ENCODE peak calls at places on chromosomes 6 and 20, in seven cellular contexts. G, L, O, I, N, P and F are unnamed samples.

GRCh38 chr20:32449057-32449889 is 91.1 kb downstream of the ASXL1 start:
- DNase-seq in O (no peak), P (no peak), N (no peak), I (no peak), L (peak), G (no peak), F (no peak)

GRCh38 chr6:13886949-13887348 is 37.8 kb upstream of the RNF182 start:
- DNase-seq in G (no peak), O (no peak), I (no peak), P (no peak), N (no peak), L (no peak), F (no peak)

GRCh38 chr6:126524927-126525326 is 185.0 kb downstream of the CENPW start:
- DNase-seq in L (no peak), P (no peak), I (no peak), O (no peak), N (no peak), G (no peak), F (no peak)

GRCh38 chr6:159760602-159761057 is 1.2 kb upstream of the ACAT2 start:
- DNase-seq in G (no peak), L (no peak), P (no peak), O (no peak), I (no peak), N (no peak), F (peak)

GRCh38 chr6:151004415-151005024 is 139.0 kb downstream of the MTHFD1L start:
- DNase-seq in I (peak), L (no peak), G (no peak), N (peak), P (no peak), O (peak), F (no peak)

GRCh38 chr6:151627689-151628444 is 134.1 kb downstream of the CCDC170 start:
- DNase-seq in I (no peak), G (no peak), P (no peak), L (no peak), N (no peak), O (no peak), F (no peak)

GRCh38 chr6:32967151-32968091 is 973 bp upstream of the BRD2 start:
- DNase-seq in N (no peak), O (no peak), L (peak), I (no peak), P (no peak), G (peak), F (no peak)

GRCh38 chr6:29651413-29652197 is 5.3 kb upstream of the MOG start:
- DNase-seq in I (peak), N (no peak), O (no peak), P (no peak), G (no peak), L (no peak), F (no peak)

GRCh38 chr6:132188865-132189264 is 212.4 kb downstream of the MOXD1 start:
- DNase-seq in G (no peak), P (no peak), N (no peak), L (no peak), O (no peak), I (no peak), F (no peak)

GRCh38 chr20:53939554-53940355 is 130.6 kb downstream of the BCAS1 start:
- DNase-seq in O (peak), P (peak), I (peak), G (peak), L (peak), N (peak), F (peak)

GRCh38 chr6:84979541-84979940 is 215.1 kb upstream of the TBX18 start:
- DNase-seq in N (no peak), I (no peak), G (no peak), L (no peak), O (no peak), P (no peak), F (no peak)
- TF ChIP-seq POLR2A in N (no peak), I (no peak), G (no peak), L (no peak), O (no peak), P (no peak), F (no peak)

DNA sequence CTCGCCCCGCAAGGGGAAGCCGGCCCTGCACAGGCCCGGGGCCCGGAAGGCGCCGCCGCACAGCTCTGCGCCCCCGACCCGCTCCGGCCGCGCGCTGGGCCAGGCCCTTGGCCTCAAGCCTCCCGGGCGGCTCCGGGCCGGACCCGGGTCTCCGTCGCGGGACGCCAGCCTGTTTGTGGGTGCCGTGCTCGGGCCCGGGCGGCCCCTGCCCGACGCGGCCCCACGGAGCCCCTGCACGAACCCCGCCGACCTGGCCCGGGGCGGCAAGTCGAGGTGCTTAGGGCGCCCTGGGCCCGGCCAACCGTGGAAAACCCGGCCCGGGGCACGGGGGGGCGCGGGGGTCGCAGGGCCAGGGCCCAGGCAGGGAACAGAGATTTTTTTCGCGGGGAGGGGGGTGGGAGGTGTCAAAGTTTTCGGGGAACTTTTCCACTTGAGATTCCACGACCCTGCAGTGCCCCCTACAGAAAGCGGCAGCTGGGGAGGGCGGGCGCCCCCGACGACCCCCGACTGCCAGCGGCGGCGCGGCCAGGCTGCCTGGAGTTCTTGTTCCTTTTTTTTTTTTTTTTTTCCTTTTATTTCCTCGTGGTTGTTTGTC is 805 bp upstream of the STX16 start:
- DNase-seq in P (peak), I (no peak), N (no peak), O (peak), L (peak), G (no peak), F (no peak)
- TF ChIP-seq POLR2A in P (no peak), I (no peak), N (no peak), O (no peak), L (no peak), G (no peak), F (no peak)

DNA sequence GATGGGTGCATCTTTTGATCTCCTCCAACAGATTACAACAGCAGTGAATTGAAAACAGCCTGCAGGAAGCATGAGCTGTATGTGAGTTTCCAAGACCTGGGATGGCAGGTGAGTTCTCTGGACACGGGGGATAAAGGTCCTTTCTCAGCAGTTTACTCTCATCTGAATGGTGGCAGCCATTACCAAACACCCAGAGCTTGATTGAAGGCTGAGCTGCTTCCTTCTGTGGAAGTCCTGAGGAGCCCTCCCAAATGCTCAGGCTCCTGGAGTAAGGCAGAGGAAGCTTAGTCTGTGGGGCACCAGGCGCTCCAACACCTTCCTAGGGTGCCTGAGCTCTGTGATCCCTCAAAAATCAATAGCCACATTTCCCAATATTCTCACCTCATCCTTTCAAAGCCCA is 31.5 kb downstream of the TXNDC5 start:
- DNase-seq in G (no peak), N (no peak), O (no peak), L (no peak), I (no peak), P (no peak), F (no peak)
- TF ChIP-seq POLR2A in G (no peak), N (no peak), O (no peak), L (no peak), I (no peak), P (no peak), F (no peak)

GRCh38 chr20:1325173-1326030 is 3.5 kb downstream of the SDCBP2 start:
- DNase-seq in N (peak), O (peak), P (peak), I (peak), L (peak), G (peak), F (peak)
- TF ChIP-seq POLR2A in N (peak), O (peak), P (peak), I (peak), L (peak), G (peak), F (peak)

GRCh38 chr6:31834367-31834703 is 6.8 kb downstream of the HSPA1B start:
- DNase-seq in I (peak), G (peak), P (peak), N (peak), O (peak), L (peak), F (peak)
- TF ChIP-seq POLR2A in I (peak), G (peak), P (peak), N (peak), O (peak), L (peak), F (peak)

GRCh38 chr6:135054575-135055498 is at the start of gene HBS1L:
- DNase-seq in P (peak), I (peak), N (peak), O (peak), L (peak), G (peak), F (peak)
- TF ChIP-seq POLR2A in P (peak), I (peak), N (peak), O (peak), L (peak), G (peak), F (peak)

DNA sequence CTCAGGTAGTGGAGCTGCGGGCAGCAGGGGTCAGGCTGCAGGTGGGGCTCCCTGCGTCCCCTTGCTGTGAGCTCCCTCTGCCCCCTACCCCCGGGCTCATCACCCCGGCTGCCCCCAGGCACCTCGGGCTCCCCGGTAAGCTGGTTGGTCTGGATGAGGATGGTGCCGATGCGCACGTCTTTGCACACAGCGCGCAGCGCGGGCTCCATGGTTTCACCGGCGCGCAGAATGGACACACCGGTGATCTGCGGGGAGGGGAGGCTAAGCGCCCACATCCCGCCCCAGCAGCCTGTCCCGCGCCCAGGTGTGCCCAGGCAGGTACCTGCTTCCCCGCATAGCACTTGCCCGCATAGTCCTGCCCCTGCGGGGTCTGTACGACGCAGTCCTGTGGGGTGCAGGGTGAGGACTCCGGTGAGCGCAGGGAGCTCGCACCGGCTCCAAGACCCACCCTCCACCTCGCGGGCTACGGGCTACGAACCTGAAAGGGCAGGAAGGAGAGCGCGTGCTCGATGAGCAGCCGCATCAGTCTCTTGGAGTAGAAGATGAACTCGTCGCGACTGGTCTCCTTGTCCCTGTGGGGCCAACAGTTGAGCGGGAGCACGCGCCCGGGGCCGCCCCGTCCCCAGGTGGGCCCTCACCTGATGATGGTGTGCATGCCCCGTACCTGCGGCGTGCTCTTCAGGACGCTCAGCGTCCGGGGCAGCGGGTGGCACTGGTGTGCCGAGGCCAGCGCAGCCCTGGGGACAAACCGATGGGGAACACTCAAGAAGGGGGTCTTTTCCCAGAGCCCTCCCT is 15.5 kb downstream of the UCKL1 start:
- DNase-seq in N (no peak), G (no peak), O (peak), L (no peak), I (no peak), P (peak), F (no peak)
- TF ChIP-seq POLR2A in N (no peak), G (no peak), O (no peak), L (no peak), I (no peak), P (no peak), F (no peak)

DNA sequence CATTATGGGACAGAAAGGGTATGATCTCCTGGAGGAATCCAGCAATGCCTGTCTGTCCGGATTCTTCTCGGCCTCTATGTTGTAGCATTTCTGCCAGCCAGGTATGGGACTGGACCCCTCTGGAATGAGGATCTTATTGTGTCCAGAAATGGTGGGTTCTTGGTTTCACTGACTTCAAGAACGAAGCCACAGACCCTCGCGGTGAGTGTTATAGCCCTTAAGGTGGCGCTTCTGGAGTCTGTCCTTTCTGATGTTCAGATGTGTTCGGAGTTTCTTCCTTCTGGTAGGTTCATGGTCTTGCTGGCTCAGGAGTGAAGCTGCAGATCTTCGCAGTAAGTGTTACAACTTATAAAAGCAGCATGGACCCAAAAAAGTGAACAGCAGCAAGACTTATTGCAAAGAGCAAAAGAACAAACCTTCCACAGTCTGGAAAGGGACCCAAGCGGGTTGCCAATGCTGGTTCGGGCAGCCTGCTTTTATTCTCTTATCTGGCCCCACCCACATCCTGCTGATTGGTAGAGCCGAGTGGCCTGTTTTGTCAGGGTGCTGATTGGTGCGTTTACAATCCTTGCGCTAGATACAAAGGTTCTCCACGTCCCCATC is 62.3 kb upstream of the IER3 start:
- DNase-seq in N (no peak), G (no peak), L (no peak), O (no peak), P (no peak), I (no peak), F (no peak)
- TF ChIP-seq POLR2A in N (no peak), G (no peak), L (no peak), O (no peak), P (no peak), I (no peak), F (no peak)

GRCh38 chr6:138815797-138816528 is 20.1 kb downstream of the ECT2L start:
- DNase-seq in N (peak), L (no peak), G (no peak), O (no peak), I (peak), P (no peak), F (peak)
- TF ChIP-seq POLR2A in N (no peak), L (no peak), G (no peak), O (no peak), I (no peak), P (no peak), F (no peak)